ENCODE peak calls at places on chromosomes 2 and 18, in four cellular contexts. R is AG04450, B is amniotic epithelial cell, K is GM06990. U is an unnamed sample.

GRCh38 chr2:40148344-40148743 is 303.5 kb downstream of the SLC8A1 start:
- DNase-seq in R (no peak), B (no peak), K (no peak), U (no peak)

GRCh38 chr18:53033128-53033527 is 693.1 kb downstream of the DCC start:
- DNase-seq in R (no peak), K (no peak), B (no peak), U (no peak)

GRCh38 chr2:54549912-54550518 is 93.9 kb downstream of the SPTBN1 start:
- DNase-seq in B (no peak), K (no peak), R (no peak), U (no peak)

GRCh38 chr2:134206029-134206428 is 47.8 kb upstream of the MGAT5 start:
- DNase-seq in R (no peak), B (no peak), K (no peak), U (no peak)

GRCh38 chr2:178865121-178865520 is 57.9 kb upstream of the TTN start:
- DNase-seq in R (no peak), B (no peak), K (no peak), U (no peak)

GRCh38 chr2:125680809-125681208 is 975.1 kb upstream of the GYPC start:
- DNase-seq in B (no peak), R (no peak), K (no peak), U (no peak)

GRCh38 chr2:3456125-3456524 is 63.2 kb downstream of the ADI1 start:
- DNase-seq in K (no peak), R (no peak), B (no peak), U (no peak)

GRCh38 chr18:64409511-64409910 is 260.6 kb upstream of the LINC00305 start:
- DNase-seq in K (no peak), R (no peak), B (no peak), U (no peak)

GRCh38 chr18:26747131-26747475 is 118.4 kb downstream of the AQP4 start:
- DNase-seq in K (no peak), B (no peak), R (no peak), U (no peak)

GRCh38 chr2:53672881-53673522 is 94.6 kb upstream of the CHAC2 start:
- DNase-seq in K (no peak), B (peak), R (peak), U (no peak)

GRCh38 chr2:31413025-31413424 is 1.5 kb downstream of the XDH start:
- DNase-seq in R (no peak), K (no peak), B (peak), U (no peak)

GRCh38 chr2:241015439-241015838 is 17.0 kb downstream of the SNED1 start:
- DNase-seq in B (no peak), R (no peak), K (no peak), U (no peak)

GRCh38 chr2:176072951-176073904 is 10.5 kb downstream of the EVX2 start:
- DNase-seq in B (no peak), K (no peak), R (no peak), U (no peak)

GRCh38 chr2:162422894-162423293 is 79.0 kb downstream of the GCA start:
- DNase-seq in R (no peak), K (no peak), B (peak), U (no peak)

GRCh38 chr2:74958277-74959105 is at the start of gene POLE4:
- DNase-seq in R (peak), K (peak), B (peak), U (peak)

GRCh38 chr2:202221873-202222272 is 16.5 kb downstream of the SUMO1 start:
- DNase-seq in R (no peak), K (no peak), B (peak), U (no peak)

GRCh38 chr2:195408196-195408595 is 248.8 kb upstream of the SLC39A10 start:
- DNase-seq in B (no peak), K (no peak), R (no peak), U (no peak)

GRCh38 chr2:45904267-45904921 is 252.9 kb downstream of the PRKCE start:
- DNase-seq in B (no peak), K (no peak), R (no peak), U (peak)

GRCh38 chr2:28282861-28283646 is 109.6 kb upstream of the FOSL2 start:
- DNase-seq in R (no peak), B (no peak), K (no peak), U (no peak)

GRCh38 chr2:11344956-11345671 is 678 bp upstream of the ROCK2 start:
- DNase-seq in B (peak), K (no peak), R (peak), U (peak)

GRCh38 chr2:176665086-176665485 is 395.8 kb downstream of the MTX2 start:
- DNase-seq in R (no peak), B (no peak), K (no peak), U (no peak)

GRCh38 chr2:97714084-97714949 is 941 bp downstream of the ZAP70 start:
- DNase-seq in R (no peak), K (no peak), B (no peak), U (no peak)

GRCh38 chr2:187434342-187434785 is 13.7 kb downstream of the CALCRL start:
- DNase-seq in R (no peak), B (peak), K (no peak), U (peak)

GRCh38 chr18:48889115-48889941 is 61.4 kb downstream of the SMAD7 start:
- DNase-seq in B (peak), R (no peak), K (no peak), U (no peak)

GRCh38 chr2:23772684-23773083 is 154.2 kb downstream of the ATAD2B start:
- DNase-seq in B (no peak), R (no peak), K (peak), U (no peak)

GRCh38 chr2:132884692-132885091 is 214.7 kb upstream of the LYPD1 start:
- DNase-seq in B (no peak), R (no peak), K (no peak), U (no peak)

GRCh38 chr2:18396328-18396727 is 164.1 kb downstream of the RDH14 start:
- DNase-seq in B (peak), K (no peak), R (no peak), U (no peak)

GRCh38 chr2:139411236-139411635 is 631.0 kb upstream of the NXPH2 start:
- DNase-seq in R (no peak), B (no peak), K (no peak), U (no peak)

GRCh38 chr2:9498210-9498609 is 23.9 kb downstream of the IAH1 start:
- DNase-seq in R (no peak), K (no peak), B (no peak), U (no peak)

GRCh38 chr2:111121028-111121872 is 536 bp downstream of the BCL2L11 start:
- DNase-seq in K (peak), B (peak), R (no peak), U (no peak)

U was measured in AG09319.